ENCODE peak calls at places on chromosomes 4 and X, in seven cellular contexts. I, F, G, W, L, Q and Y are unnamed samples.

GRCh38 chr4:16942491-16942890 is 44.0 kb upstream of the LDB2 start:
- DNase-seq in F (no peak), L (no peak), Q (no peak), G (no peak), I (no peak), W (no peak), Y (no peak)

GRCh38 chrX:23742174-23742692 is 843 bp downstream of the ACOT9 start:
- DNase-seq in Q (no peak), W (peak), I (no peak), F (no peak), L (peak), G (peak), Y (no peak)

GRCh38 chr4:1768367-1769034 is 24.6 kb upstream of the FGFR3 start:
- DNase-seq in Q (no peak), I (no peak), L (no peak), F (no peak), G (no peak), W (no peak), Y (no peak)

GRCh38 chr4:1384675-1385372 is 21.4 kb downstream of the NKX1-1 start:
- DNase-seq in I (no peak), L (no peak), Q (no peak), G (no peak), F (no peak), W (no peak), Y (no peak)

GRCh38 chr4:168623484-168623883 is 126.6 kb downstream of the PALLD start:
- DNase-seq in Q (no peak), G (no peak), F (no peak), I (no peak), L (no peak), W (no peak), Y (no peak)

GRCh38 chrX:71846429-71846828 is 64.2 kb upstream of the NHSL2 start:
- DNase-seq in I (no peak), Q (no peak), G (no peak), L (no peak), W (peak), F (no peak), Y (no peak)

GRCh38 chr4:119299221-119300071 is 22.5 kb downstream of the FABP2 start:
- DNase-seq in G (no peak), Q (no peak), L (peak), W (peak), I (no peak), F (no peak), Y (no peak)

GRCh38 chrX:22247169-22247568 is 25.5 kb upstream of the CBLL2 start:
- DNase-seq in F (no peak), I (no peak), G (no peak), W (peak), L (no peak), Q (no peak), Y (no peak)

GRCh38 chr4:28973591-28974350 is 1746.4 kb upstream of the PCDH7 start:
- DNase-seq in L (no peak), F (no peak), Q (no peak), I (no peak), W (peak), G (no peak), Y (no peak)

GRCh38 chrX:53895270-53895669 is 149.0 kb downstream of the PHF8 start:
- DNase-seq in L (no peak), F (no peak), I (no peak), W (no peak), Q (no peak), G (no peak), Y (no peak)

GRCh38 chrX:78747471-78747870 is at the start of gene LPAR4:
- DNase-seq in I (peak), L (no peak), W (no peak), G (no peak), Q (no peak), F (no peak), Y (no peak)

GRCh38 chrX:111402378-111402777 is 9.6 kb downstream of the DCX start:
- DNase-seq in F (no peak), I (no peak), W (no peak), L (no peak), Q (no peak), G (no peak), Y (no peak)

GRCh38 chrX:10190367-10190766 is 33.6 kb downstream of the CLCN4 start:
- DNase-seq in I (no peak), Q (no peak), W (peak), F (no peak), G (no peak), L (no peak), Y (no peak)

GRCh38 chrX:1323315-1323714 is 13.3 kb upstream of the IL3RA start:
- DNase-seq in I (peak), Q (peak), W (no peak), L (peak), G (no peak), F (no peak), Y (no peak)

GRCh38 chr4:80916770-80917169 is 113.7 kb upstream of the BMP3 start:
- DNase-seq in I (no peak), F (no peak), L (no peak), Q (no peak), G (no peak), W (no peak), Y (no peak)

GRCh38 chr4:158630893-158631292 is 40.8 kb downstream of the C4orf46 start:
- DNase-seq in G (no peak), W (peak), F (no peak), L (peak), Q (no peak), I (no peak), Y (no peak)

GRCh38 chrX:103453655-103454054 is 65.6 kb downstream of the RAB40A start:
- DNase-seq in F (no peak), L (no peak), G (no peak), Q (no peak), W (peak), I (no peak), Y (no peak)

GRCh38 chr4:8240211-8241041 is 29.1 kb upstream of the HTRA3 start:
- DNase-seq in W (no peak), F (no peak), L (no peak), Q (no peak), G (no peak), I (no peak), Y (no peak)

GRCh38 chr4:126807132-126807531 is 825.6 kb upstream of the INTU start:
- DNase-seq in W (peak), I (no peak), L (no peak), Q (no peak), F (no peak), G (no peak), Y (no peak)

GRCh38 chr4:102344520-102344954 is 745 bp downstream of the SLC39A8 start:
- DNase-seq in G (peak), I (peak), Q (peak), L (no peak), F (peak), W (no peak), Y (peak)

GRCh38 chrX:108139303-108139702 is 47.7 kb downstream of the ATG4A start:
- DNase-seq in Q (no peak), G (no peak), F (no peak), I (no peak), L (no peak), W (no peak), Y (no peak)

GRCh38 chrX:11261260-11261659 is 32.0 kb upstream of the AMELX start:
- DNase-seq in Q (no peak), I (no peak), L (no peak), G (no peak), W (peak), F (no peak), Y (no peak)

GRCh38 chr4:177455591-177455990 is 13.4 kb upstream of the AGA start:
- DNase-seq in G (no peak), I (no peak), F (no peak), Q (no peak), W (peak), L (peak), Y (no peak)

GRCh38 chr4:172104534-172104933 is 291.3 kb downstream of the GALNTL6 start:
- DNase-seq in G (no peak), I (no peak), W (peak), Q (no peak), L (no peak), F (no peak), Y (no peak)

GRCh38 chr4:182478475-182478874 is 235.3 kb downstream of the TENM3 start:
- DNase-seq in Q (no peak), G (no peak), L (no peak), W (peak), I (no peak), F (no peak), Y (no peak)

GRCh38 chr4:132334081-132334480 is 815.0 kb upstream of the PCDH10 start:
- DNase-seq in Q (no peak), G (no peak), L (no peak), I (no peak), F (no peak), W (peak), Y (no peak)

GRCh38 chr4:3452376-3452775 is 10.6 kb downstream of the HGFAC start:
- DNase-seq in I (no peak), G (no peak), L (no peak), F (no peak), W (no peak), Q (no peak), Y (no peak)

GRCh38 chr4:105210901-105211300 is 64.2 kb downstream of the TET2 start:
- DNase-seq in G (no peak), F (no peak), L (no peak), Q (no peak), I (no peak), W (no peak), Y (no peak)

GRCh38 chr4:115275615-115276014 is 162.2 kb upstream of the NDST4 start:
- DNase-seq in I (no peak), W (no peak), G (no peak), L (no peak), F (no peak), Q (no peak), Y (no peak)

GRCh38 chr4:163680390-163681098 is 186.1 kb downstream of the TMA16 start:
- DNase-seq in G (no peak), Q (no peak), L (no peak), I (no peak), F (no peak), W (peak), Y (no peak)

GRCh38 chrX:7244400-7244799 is 96.4 kb upstream of the PUDP start:
- DNase-seq in I (no peak), Q (no peak), W (no peak), G (no peak), F (no peak), L (no peak), Y (no peak)

GRCh38 chrX:12701625-12702024 is 89.6 kb upstream of the PRPS2 start:
- DNase-seq in L (peak), W (peak), I (peak), F (no peak), Q (no peak), G (no peak), Y (peak)

GRCh38 chrX:20112022-20112421 is 4.7 kb downstream of the MAP7D2 start:
- DNase-seq in Q (no peak), L (no peak), F (no peak), G (no peak), W (no peak), I (no peak), Y (no peak)

GRCh38 chr4:48194986-48195773 is 61.1 kb upstream of the TXK start:
- DNase-seq in G (no peak), F (no peak), W (peak), Q (no peak), L (no peak), I (no peak), Y (no peak)

GRCh38 chr4:48195853-48196252 is 61.8 kb upstream of the TXK start:
- DNase-seq in L (no peak), I (no peak), W (no peak), Q (no peak), G (no peak), F (no peak), Y (no peak)

GRCh38 chr4:48197643-48198237 is 63.7 kb upstream of the TXK start:
- DNase-seq in F (no peak), I (no peak), G (no peak), Q (no peak), L (no peak), W (no peak), Y (no peak)

GRCh38 chr4:48193921-48194320 is 59.9 kb upstream of the TXK start:
- DNase-seq in L (no peak), Q (no peak), I (no peak), F (no peak), G (no peak), W (no peak), Y (no peak)

DNA sequence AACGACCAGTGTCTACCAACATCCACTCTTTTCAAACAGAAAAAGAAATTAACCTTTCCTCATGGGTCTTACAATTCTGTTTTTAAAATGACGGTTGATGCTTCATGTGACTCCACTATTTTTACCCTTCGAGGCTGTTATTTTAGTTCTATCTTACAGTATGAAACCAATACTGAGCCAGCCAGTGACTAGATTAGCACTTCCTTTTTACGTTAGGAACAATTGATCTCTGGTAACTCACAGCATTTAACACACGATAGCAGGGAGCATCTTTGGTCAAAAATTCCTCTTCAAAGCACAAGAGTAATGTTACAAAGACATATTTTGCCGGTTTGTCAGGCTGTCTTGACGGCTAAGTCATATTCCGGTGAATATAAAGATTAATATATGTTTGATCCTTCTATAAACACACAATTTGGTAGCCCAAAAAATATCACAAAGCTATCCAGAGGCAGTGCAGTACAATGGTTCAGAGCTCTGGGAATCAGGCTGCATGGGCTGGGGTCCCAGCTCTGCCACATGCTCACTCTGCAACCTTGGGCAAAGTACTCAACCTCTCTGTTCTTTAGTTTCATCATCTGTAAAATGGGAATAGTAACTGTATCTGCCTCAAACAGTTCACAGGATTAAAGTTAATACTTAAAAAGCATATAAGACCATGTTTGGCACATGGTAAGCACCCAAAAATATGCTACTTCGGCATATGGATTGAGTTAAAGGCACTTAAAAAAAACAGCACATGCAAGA is 62.9 kb upstream of the TXK start:
- DNase-seq in L (no peak), Q (no peak), F (no peak), G (no peak), W (no peak), I (no peak), Y (no peak)
- H3K27ac ChIP-seq in L (no peak), Q (no peak), F (no peak), G (no peak), W (no peak), I (no peak), Y (no peak)

DNA sequence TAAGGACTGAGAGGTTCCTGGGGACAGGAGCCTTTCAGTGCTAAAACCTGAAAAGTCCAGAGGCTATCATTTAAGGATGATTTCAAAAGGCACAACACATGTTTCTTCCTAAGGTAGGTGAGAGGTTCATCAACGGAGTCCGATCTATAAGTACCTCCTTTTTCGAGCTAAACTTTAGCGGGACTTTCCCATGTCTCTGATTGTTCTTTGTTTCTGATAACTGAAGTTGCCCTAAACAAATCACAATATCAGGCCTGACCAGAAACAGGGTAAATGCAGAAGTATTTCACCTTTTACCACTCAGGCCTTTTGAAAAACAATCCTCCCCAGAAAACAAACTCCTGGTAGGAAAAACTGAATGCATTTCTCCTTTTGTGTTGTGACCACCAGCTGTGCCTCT is 17.6 kb downstream of the PIR start:
- DNase-seq in G (no peak), Q (no peak), L (no peak), F (no peak), W (no peak), I (no peak), Y (no peak)
- H3K27ac ChIP-seq in G (no peak), Q (no peak), L (no peak), F (peak), W (no peak), I (no peak), Y (no peak)

DNA sequence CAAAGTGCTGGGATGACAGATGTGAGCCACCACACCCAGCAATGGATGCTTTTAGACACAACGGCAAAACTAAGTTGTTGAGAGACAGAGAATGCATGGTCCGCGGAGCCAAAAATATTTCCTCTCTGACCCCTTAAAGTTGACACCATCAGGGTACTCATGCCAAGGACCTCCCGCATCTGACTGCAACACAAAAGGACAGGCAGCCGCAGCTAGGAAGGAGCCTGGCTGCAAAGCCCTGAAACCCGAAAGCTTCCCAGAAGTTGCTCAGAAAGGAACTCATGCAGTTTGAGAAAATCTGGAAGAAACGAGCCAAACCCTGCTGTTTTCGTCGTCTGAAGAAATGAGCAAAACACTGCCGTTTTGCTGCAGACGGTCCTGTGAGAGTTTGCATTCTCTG is 16.5 kb downstream of the DHRSX start:
- DNase-seq in I (no peak), W (no peak), F (no peak), Q (no peak), L (no peak), G (no peak), Y (no peak)
- H3K27ac ChIP-seq in I (peak), W (peak), F (peak), Q (no peak), L (peak), G (peak), Y (peak)

DNA sequence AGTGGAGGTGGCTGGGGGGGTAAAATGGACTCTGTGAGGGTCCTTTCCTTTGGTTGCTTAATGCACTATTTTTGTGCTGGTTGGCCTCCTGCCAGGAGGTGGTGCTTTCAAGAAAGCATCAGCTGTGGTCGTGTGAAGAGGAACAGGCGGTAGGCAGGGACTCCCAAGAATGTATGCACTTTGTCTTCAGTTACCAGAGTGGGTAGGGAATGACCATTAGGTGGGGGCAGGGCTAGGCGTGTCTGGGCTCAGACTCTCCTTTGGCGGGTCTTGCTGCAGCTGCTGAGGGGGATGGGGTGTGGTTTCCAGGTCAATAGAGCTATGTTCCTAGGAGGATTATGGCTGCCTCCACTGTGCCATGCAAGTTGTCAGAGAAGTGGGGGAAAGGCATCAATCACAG is 509.0 kb downstream of the PCDH19 start:
- DNase-seq in L (no peak), I (no peak), G (no peak), F (no peak), W (no peak), Q (no peak), Y (no peak)
- H3K27ac ChIP-seq in L (no peak), I (no peak), G (no peak), F (no peak), W (no peak), Q (no peak), Y (no peak)

DNA sequence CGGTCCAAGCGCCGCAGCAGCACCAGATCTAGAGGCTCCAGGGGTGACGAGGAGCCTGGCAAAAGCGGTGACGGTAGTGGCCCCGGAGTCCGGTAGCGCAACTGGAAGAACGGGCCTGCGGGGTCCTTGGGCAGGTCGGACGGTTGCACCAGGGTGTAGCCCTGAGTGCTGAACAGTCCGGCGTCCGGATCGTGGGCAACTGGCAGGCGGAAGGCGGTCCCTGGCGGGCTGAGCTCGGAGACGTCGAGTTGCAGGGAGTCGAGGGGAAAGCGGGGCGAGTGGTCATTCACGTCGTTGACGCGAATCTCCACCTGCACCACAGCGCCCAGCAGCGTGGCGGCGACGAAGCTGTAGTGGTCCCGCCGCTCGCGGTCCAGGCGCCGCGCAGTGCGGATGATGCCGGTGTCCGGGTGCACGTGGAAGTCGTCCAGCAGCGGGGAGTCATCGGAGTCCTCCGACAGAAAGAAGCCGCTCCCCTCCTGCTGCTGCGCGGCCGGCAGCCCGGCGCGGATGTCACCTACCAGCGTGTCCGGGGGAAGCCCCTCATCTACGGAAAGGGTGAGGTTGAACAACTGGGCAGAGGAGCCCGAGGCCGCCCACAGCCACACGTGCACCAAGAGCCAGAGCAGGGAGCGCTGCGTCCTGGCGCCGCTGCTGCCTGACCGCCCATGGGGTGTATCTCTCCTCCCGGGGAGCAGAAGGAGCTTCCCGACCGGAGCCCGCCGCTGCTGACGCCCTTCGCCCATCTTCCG is 834 bp downstream of the DCHS2 start:
- DNase-seq in Q (no peak), F (no peak), I (no peak), L (no peak), G (no peak), W (no peak), Y (no peak)
- H3K27ac ChIP-seq in Q (no peak), F (no peak), I (no peak), L (no peak), G (no peak), W (no peak), Y (no peak)

GRCh38 chr4:95537967-95538485 is 10.7 kb downstream of the UNC5C start:
- DNase-seq in I (no peak), L (no peak), G (no peak), Q (no peak), W (no peak), F (no peak), Y (no peak)

GRCh38 chr4:95539056-95539455 is 9.7 kb downstream of the UNC5C start:
- DNase-seq in F (no peak), W (no peak), Q (no peak), G (no peak), I (no peak), L (no peak), Y (no peak)

GRCh38 chr4:95540227-95540626 is 8.5 kb downstream of the UNC5C start:
- DNase-seq in W (no peak), Q (no peak), L (no peak), F (no peak), G (no peak), I (no peak), Y (no peak)

GRCh38 chr4:95541889-95542607 is 6.7 kb downstream of the UNC5C start:
- DNase-seq in W (no peak), F (no peak), G (no peak), I (no peak), Q (no peak), L (no peak), Y (no peak)

DNA sequence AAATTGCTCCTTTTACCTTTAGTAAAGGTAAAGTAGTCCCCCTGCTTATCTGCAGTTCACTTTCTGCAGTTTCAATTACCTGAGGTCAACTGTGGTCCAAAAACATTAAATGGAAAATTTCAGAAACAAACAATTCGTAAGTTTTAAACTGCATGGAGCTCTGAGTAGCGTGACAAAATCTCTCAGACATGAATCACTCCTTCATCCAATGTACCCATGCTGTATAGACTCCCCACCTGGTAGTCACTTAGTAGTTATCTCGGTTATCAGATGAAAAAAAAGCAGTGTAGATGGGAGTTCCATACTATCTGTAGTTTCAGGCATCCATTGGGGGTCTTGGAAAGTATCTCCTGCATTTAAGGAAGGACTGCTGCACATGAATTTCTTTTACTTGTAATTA is 7.7 kb downstream of the UNC5C start:
- DNase-seq in I (no peak), F (no peak), G (no peak), Q (no peak), W (no peak), L (no peak), Y (no peak)
- H3K27ac ChIP-seq in I (no peak), F (no peak), G (peak), Q (no peak), W (no peak), L (no peak), Y (peak)